ENCODE peak calls at places on chromosomes 16 and 17, in ten cellular contexts. K is epithelial cell of esophagus, R is GM12865, B is left ventricle myocardium inferior, H is OCI-LY7, Y is cardiac fibroblast, T is thoracic aorta, X is NB4, C is astrocyte, N is body of pancreas. I is an unnamed sample.

GRCh38 chr17:17696075-17696474 is 14.8 kb downstream of the RAI1 start:
- DNase-seq in X (no peak), K (no peak), C (no peak), T (no peak), R (no peak), H (no peak), Y (no peak), N (no peak), B (no peak), I (no peak)

GRCh38 chr16:4309833-4310266 is 6.0 kb upstream of the GLIS2 start:
- DNase-seq in R (peak; percentile 81), K (peak; percentile 58), Y (peak; percentile 62), H (peak; percentile 83), T (no peak), N (peak; percentile 74), B (peak; percentile 54), X (no peak), C (peak; percentile 75), I (peak; percentile 50)

GRCh38 chr16:88618182-88618955 is 20.0 kb upstream of the IL17C start:
- DNase-seq in X (no peak), H (no peak), Y (no peak), T (no peak), R (no peak), B (no peak), C (no peak), K (no peak), N (peak; percentile 51), I (no peak)

GRCh38 chr17:27802962-27803680 is 2.8 kb upstream of the NOS2 start:
- DNase-seq in K (no peak), H (no peak), X (no peak), R (no peak), C (no peak), N (no peak), T (no peak), Y (no peak), B (no peak), I (no peak)

GRCh38 chr17:5203908-5204294 is 12.2 kb upstream of the ZNF594 start:
- DNase-seq in K (peak; percentile 50), Y (peak; percentile 46), T (no peak), H (no peak), N (no peak), R (no peak), X (no peak), C (peak; percentile 67), B (no peak), I (no peak)

GRCh38 chr16:86476956-86477530 is 33.3 kb upstream of the FOXF1 start:
- DNase-seq in B (peak; percentile 25), H (no peak), T (no peak), C (no peak), N (no peak), R (no peak), X (no peak), Y (no peak), K (no peak), I (no peak)

GRCh38 chr16:56688762-56689161 is 6.5 kb downstream of the MT1X start:
- DNase-seq in H (no peak), C (no peak), R (no peak), Y (no peak), K (no peak), X (peak; percentile 26), N (no peak), B (no peak), T (no peak), I (no peak)

GRCh38 chr17:72952220-72952619 is 140.3 kb downstream of the SLC39A11 start:
- DNase-seq in B (no peak), C (no peak), X (no peak), T (no peak), Y (no peak), N (no peak), H (no peak), R (no peak), K (no peak), I (no peak)

GRCh38 chr17:72613411-72614292 is 478.8 kb downstream of the SLC39A11 start:
- DNase-seq in B (no peak), H (no peak), Y (peak; percentile 63), X (peak; percentile 66), C (peak; percentile 74), K (peak; percentile 85), R (no peak), N (no peak), T (no peak), I (no peak)

GRCh38 chr17:62705781-62706597 is 78.5 kb downstream of the MRC2 start:
- DNase-seq in B (no peak), C (peak; percentile 53), H (no peak), T (no peak), Y (peak; percentile 41), X (no peak), K (no peak), N (no peak), R (no peak), I (no peak)

GRCh38 chr17:82449883-82450356 is 632 bp downstream of the CYBC1 start:
- DNase-seq in N (no peak), C (no peak), H (no peak), X (peak; percentile 33), R (no peak), T (no peak), B (no peak), Y (no peak), K (no peak), I (no peak)

GRCh38 chr17:72528683-72529082 is 407.9 kb downstream of the SOX9 start:
- DNase-seq in N (no peak), H (no peak), K (no peak), X (no peak), R (no peak), C (no peak), Y (no peak), B (no peak), T (no peak), I (no peak)

DNA sequence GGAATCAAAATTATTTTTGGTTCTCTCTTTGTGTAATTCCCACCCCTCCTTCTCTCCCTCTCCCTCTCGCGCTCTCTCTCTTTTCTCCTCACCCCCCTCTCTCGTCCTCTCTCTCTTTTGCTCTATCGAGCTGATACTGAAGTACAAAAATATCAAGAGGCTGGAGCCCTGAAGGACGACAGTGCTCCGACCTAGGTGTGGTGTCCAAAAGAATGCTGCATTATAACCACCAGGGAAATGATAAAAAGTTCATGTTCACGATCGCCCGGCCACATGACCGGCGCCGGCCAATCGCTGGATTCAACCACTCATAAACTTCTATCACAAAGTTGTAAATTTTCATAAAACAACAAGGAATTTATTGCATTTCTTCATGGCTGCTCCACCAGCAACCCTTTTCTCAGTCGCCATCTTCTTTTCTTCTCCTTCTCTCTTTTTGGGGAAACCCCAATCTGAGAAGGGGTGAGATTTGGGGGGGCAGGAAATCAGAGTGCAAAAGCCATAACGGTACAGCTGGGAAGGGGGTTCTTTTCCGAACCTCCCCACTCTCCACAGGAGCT is at the start of gene HOXB6:
- DNase-seq in T (no peak), Y (no peak), B (no peak), K (no peak), H (no peak), C (no peak), N (no peak), X (no peak), R (no peak), I (no peak)
- H3K4me3 ChIP-seq in T (peak within 1 kb of the TSS; percentile 75), Y (no peak within 1 kb of the TSS), B (peak within 1 kb of the TSS; percentile 49), K (no peak within 1 kb of the TSS), H (no peak within 1 kb of the TSS), C (no peak within 1 kb of the TSS), N (no peak within 1 kb of the TSS), X (no peak within 1 kb of the TSS), R (no peak within 1 kb of the TSS), I (no peak within 1 kb of the TSS)

DNA sequence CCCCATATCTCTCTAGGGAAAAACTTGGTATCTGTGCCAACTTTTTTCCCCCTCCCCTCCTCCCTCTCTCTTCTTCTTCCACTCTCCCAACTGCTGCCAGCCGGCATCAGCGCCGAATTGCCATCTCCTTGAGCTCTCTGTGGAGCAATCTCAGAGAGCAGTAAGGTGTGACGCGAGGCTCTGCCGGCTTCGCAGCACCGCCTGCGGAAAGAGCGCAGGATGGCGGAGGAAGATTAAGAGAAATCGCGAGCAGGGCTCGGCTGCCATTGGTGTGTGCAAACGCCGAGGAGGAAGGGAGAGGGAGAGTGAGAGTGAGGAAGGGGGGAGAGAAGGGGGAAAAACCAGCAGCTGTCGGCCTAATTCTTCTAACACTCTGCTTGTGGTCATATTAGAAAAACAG is 44.2 kb downstream of the NEUROD2 start:
- DNase-seq in N (no peak), K (no peak), R (no peak), T (no peak), Y (peak; percentile 53), X (no peak), B (no peak), C (no peak), H (no peak), I (no peak)
- TF ChIP-seq CTCF in N (no peak), K (no peak), R (no peak), T (no peak), Y (no peak), X (no peak), B (no peak), C (no peak), H (no peak), I (no peak)

DNA sequence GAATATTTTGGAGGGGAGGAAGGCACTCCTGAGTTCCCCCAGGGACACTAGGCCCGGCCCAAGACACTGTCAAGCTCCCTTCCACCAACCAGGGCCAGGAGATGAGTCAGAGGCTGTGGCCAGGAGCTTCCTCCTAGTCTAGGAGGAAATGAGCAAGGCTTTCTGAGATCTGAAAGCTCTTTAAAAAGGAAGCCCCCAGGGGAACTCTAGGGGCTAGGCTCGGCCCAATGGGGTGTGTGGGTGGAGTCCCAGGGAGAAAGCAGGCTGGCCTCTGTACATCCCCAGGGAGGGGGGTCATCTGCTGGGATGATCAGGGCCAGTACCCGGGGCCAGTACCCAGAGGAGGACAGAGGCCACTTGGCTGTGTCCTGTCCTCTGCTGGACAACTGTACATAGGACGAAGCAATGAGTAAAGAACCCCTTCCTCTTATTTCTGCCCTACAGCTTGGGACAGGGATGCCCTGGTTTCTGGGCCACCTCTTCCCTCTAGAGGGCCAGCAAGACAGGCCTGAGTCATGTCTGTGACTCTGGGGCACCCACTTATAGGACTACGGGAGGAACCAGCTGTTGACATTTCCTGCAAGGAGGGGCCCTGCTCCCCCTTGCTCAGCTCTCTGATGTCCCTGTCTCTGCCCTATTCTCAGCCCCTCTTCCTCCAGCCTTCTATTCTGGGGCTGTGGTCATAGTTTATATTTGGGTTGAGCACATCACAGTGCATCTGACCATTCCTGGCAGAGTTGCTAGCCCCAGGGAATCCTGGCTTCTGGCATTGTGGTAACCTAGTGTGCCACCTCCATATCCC is 2.7 kb downstream of the FHOD1 start:
- DNase-seq in Y (peak; percentile 87), C (peak; percentile 79), X (peak; percentile 98), B (peak; percentile 77), R (peak; percentile 93), T (peak; percentile 36), H (peak; percentile 91), K (peak; percentile 91), N (peak; percentile 77), I (peak; percentile 83)
- H3K4me3 ChIP-seq in Y (peak overlapping the region; percentile 85), C (peak overlapping the region; percentile 19), X (peak overlapping the region; percentile 86), B (peak overlapping the region; percentile 88), R (peak overlapping the region; percentile 86), T (peak overlapping the region; percentile 7), H (peak overlapping the region; percentile 86), K (no peak overlapping the region), N (no peak overlapping the region), I (peak overlapping the region; percentile 85)

GRCh38 chr16:81855552-81856153 is 76.6 kb downstream of the PLCG2 start:
- DNase-seq in T (no peak), Y (no peak), H (peak; percentile 62), C (no peak), X (peak; percentile 31), R (no peak), N (no peak), K (no peak), B (no peak), I (no peak)
- TF ChIP-seq CTCF in T (no peak), Y (no peak), H (peak; percentile 69), C (no peak), X (peak; percentile 17), R (no peak), N (no peak), K (no peak), B (no peak), I (peak; percentile 13)

GRCh38 chr17:9646556-9646905 is 1.2 kb downstream of the USP43 start:
- DNase-seq in Y (no peak), N (no peak), H (no peak), T (no peak), B (no peak), K (peak; percentile 27), C (no peak), R (no peak), X (no peak), I (no peak)
- H3K4me3 ChIP-seq in Y (no peak overlapping the region), N (peak overlapping the region; percentile 30), H (no peak overlapping the region), T (no peak overlapping the region), B (peak overlapping the region; percentile 69), K (peak overlapping the region; percentile 71), C (peak overlapping the region; percentile 63), R (no peak overlapping the region), X (peak overlapping the region; percentile 57), I (no peak overlapping the region)

I was measured in GM12864.